ENCODE peak calls at places on chromosome 12, in eight cellular contexts. One of them, this sample, is unnamed.

GRCh38 chr12:108722992-108723766 is 8.1 kb downstream of the CORO1C start:
- DNase-seq in NCI-H187 treated with DMSO at 0.1 percent for 48 hours: no peak
- DNase-seq in GM20000: no peak
- DNase-seq in stimulated activated CD4-positive, alpha-beta T cell treated with anti-CD3 and anti-CD28 coated beads, Interleukin-1b, Interleukin-23, amount 100 ng/mL, for 24 hours: no peak
- DNase-seq in NB4: peak; percentile 46
- DNase-seq in cortex of kidney: no peak
- DNase-seq in NCI-H1105: no peak
- DNase-seq in activated CD4-positive, alpha-beta T cell treated with anti-CD3 and anti-CD28 coated beads, Interleukin-2, amount 50 U/mL, for 24 hours: no peak
- DNase-seq in this sample: no peak

GRCh38 chr12:124677552-124678356 is 110.3 kb upstream of the NCOR2 start:
- DNase-seq in NCI-H187 treated with DMSO at 0.1 percent for 48 hours: peak; percentile 71
- DNase-seq in cortex of kidney: no peak
- DNase-seq in activated CD4-positive, alpha-beta T cell treated with anti-CD3 and anti-CD28 coated beads, Interleukin-2, amount 50 U/mL, for 24 hours: no peak
- DNase-seq in NCI-H1105: no peak
- DNase-seq in stimulated activated CD4-positive, alpha-beta T cell treated with anti-CD3 and anti-CD28 coated beads, Interleukin-1b, Interleukin-23, amount 100 ng/mL, for 24 hours: no peak
- DNase-seq in NB4: no peak
- DNase-seq in GM20000: no peak
- DNase-seq in this sample: no peak

GRCh38 chr12:122042910-122043309 is 21.2 kb downstream of the BCL7A start:
- DNase-seq in stimulated activated CD4-positive, alpha-beta T cell treated with anti-CD3 and anti-CD28 coated beads, Interleukin-1b, Interleukin-23, amount 100 ng/mL, for 24 hours: no peak
- DNase-seq in activated CD4-positive, alpha-beta T cell treated with anti-CD3 and anti-CD28 coated beads, Interleukin-2, amount 50 U/mL, for 24 hours: no peak
- DNase-seq in cortex of kidney: no peak
- DNase-seq in NCI-H187 treated with DMSO at 0.1 percent for 48 hours: no peak
- DNase-seq in NB4: no peak
- DNase-seq in GM20000: no peak
- DNase-seq in NCI-H1105: no peak
- DNase-seq in this sample: no peak

GRCh38 chr12:71661977-71662522 is 1.6 kb downstream of the ZFC3H1 start:
- DNase-seq in GM20000: no peak
- DNase-seq in NCI-H187 treated with DMSO at 0.1 percent for 48 hours: no peak
- DNase-seq in NCI-H1105: no peak
- DNase-seq in NB4: no peak
- DNase-seq in activated CD4-positive, alpha-beta T cell treated with anti-CD3 and anti-CD28 coated beads, Interleukin-2, amount 50 U/mL, for 24 hours: no peak
- DNase-seq in stimulated activated CD4-positive, alpha-beta T cell treated with anti-CD3 and anti-CD28 coated beads, Interleukin-1b, Interleukin-23, amount 100 ng/mL, for 24 hours: no peak
- DNase-seq in cortex of kidney: no peak
- DNase-seq in this sample: no peak

GRCh38 chr12:124370384-124370783 is 75.5 kb downstream of the RFLNA start:
- DNase-seq in GM20000: no peak
- DNase-seq in stimulated activated CD4-positive, alpha-beta T cell treated with anti-CD3 and anti-CD28 coated beads, Interleukin-1b, Interleukin-23, amount 100 ng/mL, for 24 hours: no peak
- DNase-seq in NCI-H187 treated with DMSO at 0.1 percent for 48 hours: no peak
- DNase-seq in activated CD4-positive, alpha-beta T cell treated with anti-CD3 and anti-CD28 coated beads, Interleukin-2, amount 50 U/mL, for 24 hours: no peak
- DNase-seq in cortex of kidney: no peak
- DNase-seq in NB4: no peak
- DNase-seq in NCI-H1105: no peak
- DNase-seq in this sample: no peak

GRCh38 chr12:32249701-32250270 is 143.1 kb downstream of the BICD1 start:
- DNase-seq in stimulated activated CD4-positive, alpha-beta T cell treated with anti-CD3 and anti-CD28 coated beads, Interleukin-1b, Interleukin-23, amount 100 ng/mL, for 24 hours: no peak
- DNase-seq in NCI-H1105: no peak
- DNase-seq in activated CD4-positive, alpha-beta T cell treated with anti-CD3 and anti-CD28 coated beads, Interleukin-2, amount 50 U/mL, for 24 hours: no peak
- DNase-seq in GM20000: no peak
- DNase-seq in cortex of kidney: no peak
- DNase-seq in NB4: no peak
- DNase-seq in NCI-H187 treated with DMSO at 0.1 percent for 48 hours: no peak
- DNase-seq in this sample: no peak

GRCh38 chr12:106736051-106736957 is 38.2 kb upstream of the RIC8B start:
- DNase-seq in cortex of kidney: no peak
- DNase-seq in NCI-H1105: no peak
- DNase-seq in activated CD4-positive, alpha-beta T cell treated with anti-CD3 and anti-CD28 coated beads, Interleukin-2, amount 50 U/mL, for 24 hours: no peak
- DNase-seq in NB4: peak; percentile 29
- DNase-seq in GM20000: no peak
- DNase-seq in stimulated activated CD4-positive, alpha-beta T cell treated with anti-CD3 and anti-CD28 coated beads, Interleukin-1b, Interleukin-23, amount 100 ng/mL, for 24 hours: no peak
- DNase-seq in NCI-H187 treated with DMSO at 0.1 percent for 48 hours: no peak
- DNase-seq in this sample: no peak

GRCh38 chr12:108237272-108237671 is 101.8 kb downstream of the CMKLR1 start:
- DNase-seq in stimulated activated CD4-positive, alpha-beta T cell treated with anti-CD3 and anti-CD28 coated beads, Interleukin-1b, Interleukin-23, amount 100 ng/mL, for 24 hours: no peak
- DNase-seq in NCI-H187 treated with DMSO at 0.1 percent for 48 hours: no peak
- DNase-seq in cortex of kidney: no peak
- DNase-seq in activated CD4-positive, alpha-beta T cell treated with anti-CD3 and anti-CD28 coated beads, Interleukin-2, amount 50 U/mL, for 24 hours: no peak
- DNase-seq in GM20000: no peak
- DNase-seq in NCI-H1105: no peak
- DNase-seq in NB4: peak; percentile 36
- DNase-seq in this sample: no peak

GRCh38 chr12:120388711-120389431 is 19.9 kb upstream of the MSI1 start:
- DNase-seq in NB4: no peak
- DNase-seq in GM20000: no peak
- DNase-seq in NCI-H187 treated with DMSO at 0.1 percent for 48 hours: peak; percentile 25
- DNase-seq in NCI-H1105: peak; percentile 82
- DNase-seq in activated CD4-positive, alpha-beta T cell treated with anti-CD3 and anti-CD28 coated beads, Interleukin-2, amount 50 U/mL, for 24 hours: no peak
- DNase-seq in cortex of kidney: no peak
- DNase-seq in stimulated activated CD4-positive, alpha-beta T cell treated with anti-CD3 and anti-CD28 coated beads, Interleukin-1b, Interleukin-23, amount 100 ng/mL, for 24 hours: no peak
- DNase-seq in this sample: no peak

GRCh38 chr12:105740970-105741725 is 397.6 kb downstream of the NUAK1 start:
- DNase-seq in NCI-H1105: peak; percentile 14
- DNase-seq in cortex of kidney: no peak
- DNase-seq in NCI-H187 treated with DMSO at 0.1 percent for 48 hours: no peak
- DNase-seq in stimulated activated CD4-positive, alpha-beta T cell treated with anti-CD3 and anti-CD28 coated beads, Interleukin-1b, Interleukin-23, amount 100 ng/mL, for 24 hours: no peak
- DNase-seq in activated CD4-positive, alpha-beta T cell treated with anti-CD3 and anti-CD28 coated beads, Interleukin-2, amount 50 U/mL, for 24 hours: no peak
- DNase-seq in GM20000: no peak
- DNase-seq in NB4: no peak
- DNase-seq in this sample: no peak

GRCh38 chr12:116339800-116340371 is 62.4 kb upstream of the MED13L start:
- DNase-seq in NCI-H187 treated with DMSO at 0.1 percent for 48 hours: no peak
- DNase-seq in stimulated activated CD4-positive, alpha-beta T cell treated with anti-CD3 and anti-CD28 coated beads, Interleukin-1b, Interleukin-23, amount 100 ng/mL, for 24 hours: no peak
- DNase-seq in cortex of kidney: no peak
- DNase-seq in NCI-H1105: no peak
- DNase-seq in NB4: no peak
- DNase-seq in GM20000: no peak
- DNase-seq in activated CD4-positive, alpha-beta T cell treated with anti-CD3 and anti-CD28 coated beads, Interleukin-2, amount 50 U/mL, for 24 hours: no peak
- DNase-seq in this sample: no peak

GRCh38 chr12:28866715-28867503 is 282.2 kb upstream of the FAR2 start:
- DNase-seq in NB4: no peak
- DNase-seq in NCI-H1105: no peak
- DNase-seq in GM20000: no peak
- DNase-seq in stimulated activated CD4-positive, alpha-beta T cell treated with anti-CD3 and anti-CD28 coated beads, Interleukin-1b, Interleukin-23, amount 100 ng/mL, for 24 hours: no peak
- DNase-seq in NCI-H187 treated with DMSO at 0.1 percent for 48 hours: no peak
- DNase-seq in cortex of kidney: no peak
- DNase-seq in activated CD4-positive, alpha-beta T cell treated with anti-CD3 and anti-CD28 coated beads, Interleukin-2, amount 50 U/mL, for 24 hours: no peak
- DNase-seq in this sample: no peak